ENCODE peak calls at places on chromosomes 4 and X, in five cellular contexts. C, V, O, N and M are unnamed samples.

GRCh38 chrX:7926501-7926900 is 712 bp downstream of the PNPLA4 start:
- DNase-seq in C (no peak), N (no peak), O (no peak), V (no peak), M (no peak)

GRCh38 chrX:10648608-10649007 is 28.2 kb upstream of the MID1 start:
- DNase-seq in O (no peak), V (no peak), N (no peak), C (no peak), M (no peak)

GRCh38 chr4:146949559-146949958 is 3.9 kb upstream of the TTC29 start:
- DNase-seq in V (no peak), C (no peak), O (no peak), N (no peak), M (no peak)

GRCh38 chrX:13803116-13803515 is 13.8 kb downstream of the GPM6B start:
- DNase-seq in V (no peak), N (no peak), C (no peak), O (no peak), M (no peak)

GRCh38 chrX:83022020-83022419 is 486.1 kb upstream of the POU3F4 start:
- DNase-seq in N (no peak), C (no peak), V (no peak), O (no peak), M (peak)

GRCh38 chr4:7813674-7814073 is 126.0 kb downstream of the AFAP1 start:
- DNase-seq in V (no peak), O (no peak), C (no peak), N (no peak), M (peak)

GRCh38 chr4:85474818-85475630 is at the start of gene ARHGAP24:
- DNase-seq in C (peak), N (peak), V (peak), O (no peak), M (peak)

GRCh38 chr4:16259531-16260246 is 33.4 kb upstream of the TAPT1 start:
- DNase-seq in C (no peak), O (no peak), V (no peak), N (peak), M (no peak)

GRCh38 chr4:65580551-65580950 is 89.7 kb downstream of the EPHA5 start:
- DNase-seq in O (no peak), V (no peak), C (no peak), N (no peak), M (no peak)

GRCh38 chrX:80550722-80551121 is 130.5 kb downstream of the TENT5D start:
- DNase-seq in N (no peak), C (no peak), V (no peak), O (no peak), M (no peak)

GRCh38 chrX:149472620-149473019 is 32.5 kb downstream of the IDS start:
- DNase-seq in O (no peak), V (no peak), C (no peak), N (no peak), M (peak)

GRCh38 chr4:3449574-3450534 is 8.1 kb downstream of the HGFAC start:
- DNase-seq in O (no peak), C (no peak), N (no peak), V (no peak), M (no peak)

GRCh38 chr4:6416518-6417286 is 55.7 kb downstream of the PPP2R2C start:
- DNase-seq in O (no peak), N (no peak), V (no peak), C (no peak), M (no peak)

GRCh38 chr4:74583066-74583700 is 138.2 kb downstream of the AREG start:
- DNase-seq in C (no peak), N (no peak), V (no peak), O (no peak), M (no peak)

GRCh38 chr4:26912810-26913209 is 52.2 kb downstream of the STIM2 start:
- DNase-seq in O (no peak), C (no peak), V (no peak), N (no peak), M (no peak)

GRCh38 chrX:23855569-23855968 is 52.2 kb downstream of the APOO start:
- DNase-seq in N (no peak), O (no peak), V (no peak), C (no peak), M (no peak)